ENCODE peak calls at places on chromosome 20, in four cellular contexts. One of them, this sample, is unnamed.
A peak's percentile ranks its signal among the peaks of the same experiment; 100 is the strongest.

GRCh38 chr20:1846341-1846740 is 48.9 kb upstream of the SIRPA start:
- DNase-seq in neuronal stem cell: no peak
- DNase-seq in IMR-90: no peak
- DNase-seq in trophoblast cell: no peak
- DNase-seq in this sample: no peak

GRCh38 chr20:21569586-21569985 is 55.7 kb upstream of the NKX2-2 start:
- DNase-seq in neuronal stem cell: no peak
- DNase-seq in IMR-90: no peak
- DNase-seq in trophoblast cell: no peak
- DNase-seq in this sample: no peak

GRCh38 chr20:52150440-52151258 is 40.9 kb downstream of the ZFP64 start:
- DNase-seq in neuronal stem cell: peak; percentile 17
- DNase-seq in IMR-90: peak; percentile 58
- DNase-seq in trophoblast cell: peak; percentile 71
- DNase-seq in this sample: peak; percentile 59

GRCh38 chr20:8128291-8129046 is 3.6 kb upstream of the PLCB1 start:
- DNase-seq in neuronal stem cell: no peak
- DNase-seq in IMR-90: no peak
- DNase-seq in trophoblast cell: no peak
- DNase-seq in this sample: no peak

GRCh38 chr20:956330-956951 is 40.3 kb upstream of the ANGPT4 start:
- DNase-seq in neuronal stem cell: peak; percentile 79
- DNase-seq in IMR-90: peak; percentile 51
- DNase-seq in trophoblast cell: peak; percentile 82
- DNase-seq in this sample: peak; percentile 64

GRCh38 chr20:16707674-16708073 is 22.2 kb upstream of the SNRPB2 start:
- DNase-seq in neuronal stem cell: no peak
- DNase-seq in IMR-90: no peak
- DNase-seq in trophoblast cell: no peak
- DNase-seq in this sample: no peak

GRCh38 chr20:1920826-1921225 is 25.6 kb downstream of the SIRPA start:
- DNase-seq in neuronal stem cell: no peak
- DNase-seq in IMR-90: no peak
- DNase-seq in trophoblast cell: no peak
- DNase-seq in this sample: no peak

GRCh38 chr20:48719598-48720255 is 108.1 kb downstream of the PREX1 start:
- DNase-seq in neuronal stem cell: no peak
- DNase-seq in IMR-90: no peak
- DNase-seq in trophoblast cell: no peak
- DNase-seq in this sample: no peak

GRCh38 chr20:1185781-1186334 is 1.1 kb upstream of the TMEM74B start:
- DNase-seq in neuronal stem cell: peak; percentile 57
- DNase-seq in IMR-90: peak; percentile 26
- DNase-seq in trophoblast cell: peak; percentile 80
- DNase-seq in this sample: peak; percentile 71

GRCh38 chr20:15916623-15917022 is 656.6 kb downstream of the KIF16B start:
- DNase-seq in neuronal stem cell: no peak
- DNase-seq in IMR-90: no peak
- DNase-seq in trophoblast cell: peak; percentile 74
- DNase-seq in this sample: no peak

GRCh38 chr20:39264506-39265172 is 302.5 kb downstream of the DHX35 start:
- DNase-seq in neuronal stem cell: peak; percentile 70
- DNase-seq in IMR-90: peak; percentile 71
- DNase-seq in trophoblast cell: peak; percentile 77
- DNase-seq in this sample: peak; percentile 65

GRCh38 chr20:400451-401275 is 7.4 kb upstream of the RBCK1 start:
- DNase-seq in neuronal stem cell: no peak
- DNase-seq in IMR-90: no peak
- DNase-seq in trophoblast cell: no peak
- DNase-seq in this sample: no peak

GRCh38 chr20:49420811-49421295 is 61.6 kb downstream of the KCNB1 start:
- DNase-seq in neuronal stem cell: no peak
- DNase-seq in IMR-90: no peak
- DNase-seq in trophoblast cell: no peak
- DNase-seq in this sample: no peak

GRCh38 chr20:63495771-63496403 is 3.0 kb downstream of the EEF1A2 start:
- DNase-seq in neuronal stem cell: peak; percentile 67
- DNase-seq in IMR-90: peak; percentile 28
- DNase-seq in trophoblast cell: peak; percentile 51
- DNase-seq in this sample: peak; percentile 59

GRCh38 chr20:57593134-57593886 is 26.9 kb downstream of the ZBP1 start:
- DNase-seq in neuronal stem cell: no peak
- DNase-seq in IMR-90: no peak
- DNase-seq in trophoblast cell: no peak
- DNase-seq in this sample: no peak

GRCh38 chr20:3931664-3932063 is 42.5 kb downstream of the PANK2 start:
- DNase-seq in neuronal stem cell: no peak
- DNase-seq in IMR-90: peak; percentile 30
- DNase-seq in trophoblast cell: no peak
- DNase-seq in this sample: no peak

GRCh38 chr20:5154543-5154925 is 27.7 kb downstream of the CDS2 start:
- DNase-seq in neuronal stem cell: no peak
- DNase-seq in IMR-90: no peak
- DNase-seq in trophoblast cell: no peak
- DNase-seq in this sample: no peak

GRCh38 chr20:44336086-44336485 is 757 bp upstream of the R3HDML start:
- DNase-seq in neuronal stem cell: no peak
- DNase-seq in IMR-90: no peak
- DNase-seq in trophoblast cell: no peak
- DNase-seq in this sample: no peak
- H3K4me2 ChIP-seq in neuronal stem cell: no peak overlapping the region
- H3K4me2 ChIP-seq in IMR-90: no peak overlapping the region
- H3K4me2 ChIP-seq in trophoblast cell: no peak overlapping the region
- H3K4me2 ChIP-seq in this sample: no peak overlapping the region

DNA sequence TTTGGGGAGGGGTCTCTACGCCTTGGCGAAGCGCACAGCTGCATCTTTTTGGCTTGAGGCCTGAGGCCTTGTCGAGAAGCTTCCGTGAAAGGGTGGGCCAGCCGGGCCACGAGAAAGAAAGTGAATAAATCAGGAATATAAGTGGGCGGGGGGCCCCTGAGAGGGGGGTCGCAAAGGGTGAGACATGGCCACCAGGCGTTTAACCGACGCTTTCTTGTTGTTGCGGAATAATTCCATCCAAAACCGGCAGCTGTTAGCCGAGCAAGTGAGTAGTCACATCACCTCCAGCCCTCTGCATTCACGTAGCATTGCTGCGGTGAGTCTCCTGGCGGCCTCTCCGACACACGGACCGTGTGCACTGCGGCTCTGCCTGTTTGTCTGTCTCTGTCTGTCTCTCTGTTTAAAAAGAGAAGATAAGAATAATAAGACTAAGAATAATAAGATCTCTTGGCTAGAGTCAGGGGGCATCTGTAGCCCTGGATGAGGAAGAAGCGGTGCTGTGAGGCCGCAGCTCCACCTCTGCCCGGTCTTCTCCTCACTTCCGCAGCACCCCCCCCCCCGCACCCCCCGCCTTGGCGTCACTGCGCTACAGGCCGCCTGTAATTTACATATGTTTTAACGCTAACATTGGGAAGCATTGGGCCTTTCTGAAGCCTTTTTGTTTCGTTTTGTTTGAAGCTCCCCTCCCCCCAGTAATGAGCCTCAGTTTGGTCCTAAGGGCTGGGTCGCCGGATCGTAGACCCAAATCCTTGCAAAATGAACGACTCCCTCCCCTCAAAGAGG is 931 bp downstream of the STX16 start:
- DNase-seq in neuronal stem cell: peak; percentile 42
- DNase-seq in IMR-90: peak; percentile 73
- DNase-seq in trophoblast cell: peak; percentile 69
- DNase-seq in this sample: peak; percentile 91
- H3K14ac ChIP-seq in neuronal stem cell: no peak overlapping the region
- H3K14ac ChIP-seq in IMR-90: peak overlapping the region; percentile 84
- H3K14ac ChIP-seq in trophoblast cell: peak overlapping the region; percentile 84
- H3K14ac ChIP-seq in this sample: no peak overlapping the region

DNA sequence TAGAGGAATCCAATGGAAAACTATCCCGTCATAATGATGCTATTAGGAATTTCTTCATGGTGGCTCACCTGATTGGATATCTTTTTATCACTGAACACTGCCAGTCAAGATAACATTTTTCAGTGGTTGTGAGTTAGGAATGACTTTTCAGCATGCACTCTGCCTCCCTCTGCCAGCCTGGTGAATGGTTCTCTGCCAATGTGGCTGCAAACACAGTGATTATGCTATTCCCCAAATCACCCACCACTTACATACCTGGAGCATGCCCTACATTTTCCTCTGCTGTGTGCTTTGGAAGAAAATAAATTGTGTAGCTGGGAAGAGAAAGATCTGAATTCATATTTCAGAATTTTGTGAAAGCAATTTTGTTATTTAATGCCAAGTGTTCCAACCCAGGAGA is 102.6 kb upstream of the LAMP5 start:
- DNase-seq in neuronal stem cell: no peak
- DNase-seq in IMR-90: no peak
- DNase-seq in trophoblast cell: no peak
- DNase-seq in this sample: no peak
- H3K4me2 ChIP-seq in neuronal stem cell: no peak overlapping the region
- H3K4me2 ChIP-seq in IMR-90: no peak overlapping the region
- H3K4me2 ChIP-seq in trophoblast cell: no peak overlapping the region
- H3K4me2 ChIP-seq in this sample: no peak overlapping the region

DNA sequence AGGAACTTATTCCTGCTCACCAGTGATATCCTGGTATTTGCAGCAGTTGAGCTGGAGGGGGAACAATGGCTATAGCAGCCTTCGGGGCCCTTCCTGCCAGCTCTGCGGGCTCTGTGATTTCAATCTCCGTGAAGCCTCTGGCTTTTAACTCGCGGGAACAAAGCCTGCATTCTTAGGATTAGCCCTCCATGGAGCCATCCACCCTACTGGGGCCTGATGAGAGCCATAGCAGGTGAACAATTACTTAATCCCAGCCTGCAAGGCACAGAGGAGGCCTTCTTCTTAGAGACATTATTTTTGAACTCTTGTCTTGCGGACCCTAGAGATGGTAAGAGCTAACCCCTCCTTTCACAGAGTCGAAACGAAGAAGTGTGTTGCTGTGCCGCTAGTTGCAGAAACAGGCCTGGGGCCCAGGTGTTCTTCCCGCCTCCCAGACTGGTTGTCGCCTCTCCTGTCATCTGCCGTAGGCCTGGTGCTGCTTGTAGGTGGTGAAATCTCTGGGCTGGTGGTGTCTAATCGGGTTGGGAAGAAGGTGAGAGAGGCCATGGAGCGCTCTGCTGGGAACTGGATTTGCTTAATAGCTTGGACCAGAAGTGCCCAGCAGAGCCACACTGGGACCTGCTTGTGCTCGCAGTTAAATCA is 9.7 kb downstream of the GHRH start:
- DNase-seq in neuronal stem cell: no peak
- DNase-seq in IMR-90: no peak
- DNase-seq in trophoblast cell: peak; percentile 21
- DNase-seq in this sample: no peak
- H3K14ac ChIP-seq in neuronal stem cell: no peak overlapping the region
- H3K14ac ChIP-seq in IMR-90: no peak overlapping the region
- H3K14ac ChIP-seq in trophoblast cell: no peak overlapping the region
- H3K14ac ChIP-seq in this sample: no peak overlapping the region

GRCh38 chr20:40641212-40641611 is 47.8 kb downstream of the MAFB start:
- DNase-seq in neuronal stem cell: no peak
- DNase-seq in IMR-90: no peak
- DNase-seq in trophoblast cell: peak; percentile 3
- DNase-seq in this sample: no peak
- H3K4me2 ChIP-seq in neuronal stem cell: no peak overlapping the region
- H3K4me2 ChIP-seq in IMR-90: no peak overlapping the region
- H3K4me2 ChIP-seq in trophoblast cell: no peak overlapping the region
- H3K4me2 ChIP-seq in this sample: no peak overlapping the region